ENCODE peak calls at places on chromosome 19, in ten cellular contexts. P is H1, S is body of pancreas, W is tibial nerve, H is GM12878, G is heart left ventricle, Q is HepG2, A is esophagus muscularis mucosa, K is suprapubic skin, J is testis. L is an unnamed sample. For H3K27me3, the result is how much of the 10 kb centered on the place peaks cover.

GRCh38 chr19:12092065-12092867 is 27.7 kb downstream of the ZNF844 start:
- DNase-seq in P (peak), S (peak), W (peak), H (peak), G (peak), Q (peak), A (peak), K (peak), J (peak), L (no peak)

GRCh38 chr19:7351861-7352260 is 3.1 kb downstream of the ARHGEF18 start:
- DNase-seq in P (no peak), S (no peak), W (no peak), H (no peak), G (no peak), Q (no peak), A (no peak), K (no peak), J (no peak), L (no peak)

GRCh38 chr19:23305555-23305954 is 55.4 kb upstream of the ZNF724 start:
- DNase-seq in P (no peak), S (no peak), W (no peak), H (no peak), G (no peak), Q (no peak), A (no peak), K (no peak), J (no peak), L (no peak)

GRCh38 chr19:15427350-15427700 is 8.5 kb upstream of the AKAP8L start:
- DNase-seq in P (no peak), S (no peak), W (no peak), H (no peak), G (no peak), Q (no peak), A (no peak), K (no peak), J (no peak), L (no peak)

GRCh38 chr19:35345671-35346111 is 2.0 kb upstream of the FFAR1 start:
- DNase-seq in P (peak), S (no peak), W (no peak), H (no peak), G (no peak), Q (no peak), A (peak), K (peak), J (peak), L (no peak)

GRCh38 chr19:644363-644762 is 4.7 kb downstream of the FGF22 start:
- DNase-seq in P (no peak), S (no peak), W (no peak), H (no peak), G (no peak), Q (no peak), A (no peak), K (no peak), J (no peak), L (no peak)

GRCh38 chr19:4194353-4194752 is 11.9 kb downstream of the ANKRD24 start:
- DNase-seq in P (no peak), S (no peak), W (no peak), H (no peak), G (no peak), Q (no peak), A (no peak), K (no peak), J (no peak), L (no peak)

GRCh38 chr19:45901912-45902650 is at the start of gene MYPOP:
- DNase-seq in P (no peak), S (no peak), W (no peak), H (no peak), G (no peak), Q (no peak), A (no peak), K (no peak), J (no peak), L (no peak)

GRCh38 chr19:21474671-21475181 is 30.7 kb upstream of the ZNF429 start:
- DNase-seq in P (no peak), S (peak), W (peak), H (no peak), G (peak), Q (no peak), A (no peak), K (peak), J (peak), L (no peak)

GRCh38 chr19:7554990-7555864 is 19.7 kb downstream of the PNPLA6 start:
- DNase-seq in P (peak), S (no peak), W (no peak), H (no peak), G (no peak), Q (no peak), A (no peak), K (no peak), J (peak), L (no peak)

GRCh38 chr19:58047672-58048071 is 11.4 kb upstream of the ZNF135 start:
- DNase-seq in P (no peak), S (no peak), W (no peak), H (no peak), G (no peak), Q (no peak), A (no peak), K (no peak), J (no peak), L (no peak)

GRCh38 chr19:20078696-20079095 is 896 bp downstream of the ZNF90 start:
- DNase-seq in P (no peak), S (peak), W (no peak), H (no peak), G (peak), Q (no peak), A (no peak), K (no peak), J (peak), L (no peak)

GRCh38 chr19:50202399-50202798 is 1.0 kb upstream of the MYH14 start:
- DNase-seq in P (no peak), S (no peak), W (no peak), H (no peak), G (no peak), Q (no peak), A (no peak), K (no peak), J (no peak), L (no peak)

GRCh38 chr19:23312515-23312914 is 62.3 kb upstream of the ZNF724 start:
- DNase-seq in P (no peak), S (no peak), W (no peak), H (no peak), G (no peak), Q (no peak), A (no peak), K (no peak), J (no peak), L (no peak)

GRCh38 chr19:35549174-35549788 is 3.9 kb downstream of the TMEM147 start:
- DNase-seq in P (peak), S (peak), W (no peak), H (no peak), G (peak), Q (peak), A (no peak), K (no peak), J (peak), L (no peak)

GRCh38 chr19:40264314-40265054 is 20.7 kb downstream of the AKT2 start:
- DNase-seq in P (no peak), S (no peak), W (no peak), H (no peak), G (no peak), Q (no peak), A (no peak), K (no peak), J (no peak), L (no peak)

GRCh38 chr19:49637865-49638350 is 2.0 kb downstream of the RRAS start:
- DNase-seq in P (peak), S (peak), W (peak), H (no peak), G (peak), Q (no peak), A (peak), K (peak), J (peak), L (no peak)

GRCh38 chr19:461664-462551 is 1.1 kb upstream of the SHC2 start:
- DNase-seq in P (peak), S (peak), W (no peak), H (no peak), G (peak), Q (peak), A (no peak), K (no peak), J (peak), L (no peak)

GRCh38 chr19:6800991-6801396 is 28.5 kb downstream of the VAV1 start:
- DNase-seq in P (no peak), S (no peak), W (no peak), H (no peak), G (no peak), Q (peak), A (no peak), K (no peak), J (no peak), L (no peak)

GRCh38 chr19:46408611-46409039 is 4.7 kb downstream of the CCDC8 start:
- DNase-seq in P (no peak), S (peak), W (no peak), H (no peak), G (no peak), Q (peak), A (no peak), K (no peak), J (peak), L (no peak)

GRCh38 chr19:16585808-16586476 is 13.7 kb upstream of the SLC35E1 start:
- DNase-seq in P (no peak), S (no peak), W (no peak), H (peak), G (no peak), Q (no peak), A (no peak), K (no peak), J (no peak), L (no peak)
- TF ChIP-seq POLR2A in P (no peak), S (no peak), W (no peak), H (peak), G (no peak), Q (no peak), A (no peak), K (no peak), J (no peak), L (no peak)

DNA sequence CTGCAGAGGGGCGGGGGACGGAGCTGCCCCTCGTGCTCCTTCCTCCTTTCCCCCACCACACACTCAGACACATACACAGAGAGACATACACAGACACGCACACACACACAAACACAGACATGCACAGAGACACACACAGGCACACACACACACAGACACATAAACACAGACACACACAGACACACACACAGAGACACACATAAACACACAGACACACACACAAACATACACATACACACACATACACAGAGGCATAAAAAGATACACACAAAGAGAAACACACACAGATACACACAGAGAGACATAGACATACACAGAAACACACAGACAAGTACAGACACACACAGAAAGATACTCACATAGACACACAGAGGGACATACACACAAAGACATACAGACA is 136.0 kb downstream of the UQCRFS1 start:
- DNase-seq in P (no peak), S (no peak), W (no peak), H (no peak), G (no peak), Q (no peak), A (no peak), K (no peak), J (no peak), L (no peak)
- H3K27me3 ChIP-seq in P (under half), S (under half), W (under half), H (under half), G (under half), Q (under half), A (under half), K (under half), J (under half), L (under half)

GRCh38 chr19:2477141-2477710 is 1.3 kb downstream of the GADD45B start:
- DNase-seq in P (peak), S (peak), W (no peak), H (no peak), G (peak), Q (no peak), A (no peak), K (no peak), J (no peak), L (no peak)

GRCh38 chr19:2474232-2475017 is 1.5 kb upstream of the GADD45B start:
- DNase-seq in P (peak), S (peak), W (peak), H (no peak), G (peak), Q (peak), A (peak), K (peak), J (peak), L (no peak)

GRCh38 chr19:2475018-2475701 is 767 bp upstream of the GADD45B start:
- DNase-seq in P (peak), S (peak), W (peak), H (no peak), G (peak), Q (no peak), A (no peak), K (no peak), J (peak), L (no peak)

GRCh38 chr19:2476451-2477140 is 669 bp downstream of the GADD45B start:
- DNase-seq in P (peak), S (peak), W (no peak), H (no peak), G (peak), Q (no peak), A (no peak), K (no peak), J (peak), L (no peak)

GRCh38 chr19:2475702-2476450 is at the start of gene GADD45B:
- DNase-seq in P (peak), S (peak), W (peak), H (peak), G (peak), Q (peak), A (peak), K (peak), J (peak), L (peak)
- TF ChIP-seq CTCF in P (no peak), S (no peak), W (no peak), H (no peak), G (no peak), Q (no peak), A (no peak), K (no peak), J (no peak), L (no peak)

DNA sequence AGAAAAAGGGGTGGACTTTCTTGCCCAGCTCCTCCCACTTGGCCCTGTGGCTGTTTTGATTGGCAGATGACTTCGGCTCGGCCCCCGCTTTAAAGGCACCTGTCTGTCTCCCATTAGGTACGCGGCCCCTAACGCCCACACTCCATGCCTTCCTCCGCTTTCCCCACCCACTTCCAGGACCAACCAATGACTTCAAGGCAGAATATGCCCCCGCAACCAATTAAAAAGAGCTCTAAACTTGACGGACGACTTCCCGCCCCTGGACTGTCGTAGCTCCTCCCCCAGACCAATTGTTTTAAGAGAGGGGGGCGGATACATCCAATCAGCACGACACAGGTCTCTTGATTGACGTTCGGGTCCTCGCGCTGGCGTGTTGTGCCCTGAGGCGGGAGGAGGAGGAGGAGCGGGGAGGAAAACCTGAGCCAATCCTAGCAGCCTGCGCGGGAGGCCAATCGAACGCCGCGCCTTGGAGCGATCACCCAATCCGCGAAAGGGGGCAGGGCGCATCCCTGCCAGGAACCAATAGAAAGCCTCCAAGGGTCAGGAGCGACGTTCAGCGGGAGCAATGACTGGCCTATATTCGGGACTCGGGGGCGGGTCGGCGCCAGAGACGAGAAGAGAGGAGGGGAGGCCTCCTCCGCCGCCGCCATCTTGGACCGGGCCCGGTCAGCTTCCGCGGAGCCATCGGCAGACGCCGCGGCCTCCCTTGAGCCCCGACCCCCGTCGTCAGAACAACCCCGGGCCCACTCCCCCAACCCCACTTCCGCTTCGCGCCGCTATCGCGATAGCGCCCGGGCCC is at the start of gene CNOT3:
- DNase-seq in P (peak), S (peak), W (peak), H (peak), G (peak), Q (peak), A (peak), K (peak), J (peak), L (peak)
- TF ChIP-seq POLR2A in P (peak), S (peak), W (peak), H (peak), G (peak), Q (peak), A (peak), K (peak), J (peak), L (peak)

DNA sequence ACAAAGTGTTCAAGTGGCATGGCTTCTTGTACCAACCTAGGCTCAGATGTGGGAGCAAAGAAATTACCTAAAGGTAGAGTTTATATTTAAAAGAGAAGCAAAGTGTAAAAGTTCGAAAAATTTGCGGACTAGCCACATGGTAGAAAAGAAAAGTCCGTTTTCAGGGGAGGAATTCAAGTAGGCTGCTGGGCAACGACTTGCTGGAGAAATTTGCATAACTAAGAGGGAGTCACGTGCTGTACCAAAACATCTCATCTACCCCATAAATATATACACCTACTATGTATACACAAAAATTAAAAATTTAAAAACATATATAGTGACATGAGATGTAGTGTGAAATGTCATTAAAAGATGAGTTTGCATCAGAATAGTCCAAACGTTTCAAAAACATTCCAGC is 2.1 kb upstream of the LAIR1 start:
- DNase-seq in P (no peak), S (no peak), W (no peak), H (no peak), G (no peak), Q (no peak), A (no peak), K (no peak), J (no peak), L (no peak)
- H3K27me3 ChIP-seq in P (under half), S (under half), W (under half), H (under half), G (under half), Q (under half), A (under half), K (under half), J (under half), L (under half)

GRCh38 chr19:2335848-2336247 is 7.4 kb downstream of the SPPL2B start:
- DNase-seq in P (no peak), S (no peak), W (no peak), H (no peak), G (no peak), Q (no peak), A (no peak), K (no peak), J (no peak), L (no peak)
- TF ChIP-seq CTCF in P (no peak), S (no peak), W (no peak), H (no peak), G (no peak), Q (no peak), A (no peak), K (no peak), J (no peak), L (no peak)

DNA sequence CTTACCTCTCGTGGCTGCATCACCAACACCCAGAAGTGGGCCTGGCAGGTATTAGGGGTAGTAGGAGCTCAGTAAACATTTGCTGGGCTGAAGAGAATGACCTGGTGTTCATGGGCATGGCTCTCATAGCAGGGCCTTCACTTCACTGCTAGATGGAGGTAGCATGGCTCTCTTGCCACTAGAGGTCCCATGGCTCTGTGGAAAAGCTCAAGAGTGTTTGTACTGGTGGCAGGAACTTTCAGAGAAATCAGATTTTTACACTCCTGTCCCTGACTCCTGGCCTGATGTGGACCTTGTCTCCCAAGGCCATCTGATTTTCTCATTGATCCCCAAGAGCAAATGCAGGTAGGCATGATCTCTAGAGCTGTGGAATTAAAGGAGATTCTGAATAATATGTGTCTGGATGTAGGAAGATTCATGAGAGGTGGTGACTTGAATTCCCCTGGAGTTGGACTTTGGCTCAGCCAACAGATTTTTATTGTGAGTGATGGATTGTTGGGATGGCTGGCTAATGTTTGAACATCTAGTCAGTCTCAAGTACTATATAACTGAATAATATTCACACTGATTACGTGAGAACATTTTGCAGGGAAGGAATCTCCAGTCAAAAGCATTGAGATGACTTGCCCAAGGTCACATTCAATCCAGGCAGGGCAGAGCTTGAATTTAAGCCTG is 5.8 kb downstream of the ZNF574 start:
- DNase-seq in P (no peak), S (peak), W (no peak), H (no peak), G (no peak), Q (peak), A (no peak), K (no peak), J (peak), L (no peak)
- TF ChIP-seq POLR2A in P (peak), S (no peak), W (no peak), H (peak), G (no peak), Q (peak), A (no peak), K (no peak), J (no peak), L (no peak)

GRCh38 chr19:55264531-55264930 is 5.7 kb upstream of the PPP6R1 start:
- DNase-seq in P (no peak), S (no peak), W (no peak), H (no peak), G (no peak), Q (no peak), A (no peak), K (no peak), J (no peak), L (no peak)
- H3K27me3 ChIP-seq in P (under half), S (under half), W (under half), H (under half), G (under half), Q (under half), A (under half), K (under half), J (under half), L (under half)

DNA sequence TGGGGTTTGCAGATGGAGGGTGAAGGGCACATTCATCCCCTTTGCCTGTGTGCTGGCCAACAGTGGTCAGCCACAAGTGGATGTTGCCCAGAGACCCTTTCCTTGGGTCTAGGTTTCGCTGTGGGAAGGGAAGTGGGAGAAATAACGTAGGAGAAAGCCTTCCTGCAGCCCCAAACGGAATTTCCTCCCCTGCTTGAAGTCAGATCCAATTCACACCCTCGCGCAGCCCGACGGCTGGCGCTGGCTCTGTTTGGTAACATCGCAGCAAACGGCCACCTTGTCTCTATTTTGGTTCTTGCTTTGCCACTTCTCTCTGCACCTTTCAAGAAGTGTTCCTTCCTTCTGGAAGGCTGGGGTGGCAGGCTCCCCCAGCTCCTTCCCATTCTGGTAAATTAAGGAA is 45.4 kb downstream of the CHST8 start:
- DNase-seq in P (no peak), S (no peak), W (no peak), H (no peak), G (no peak), Q (no peak), A (no peak), K (no peak), J (no peak), L (no peak)
- TF ChIP-seq CTCF in P (no peak), S (no peak), W (no peak), H (no peak), G (no peak), Q (no peak), A (no peak), K (no peak), J (no peak), L (no peak)

DNA sequence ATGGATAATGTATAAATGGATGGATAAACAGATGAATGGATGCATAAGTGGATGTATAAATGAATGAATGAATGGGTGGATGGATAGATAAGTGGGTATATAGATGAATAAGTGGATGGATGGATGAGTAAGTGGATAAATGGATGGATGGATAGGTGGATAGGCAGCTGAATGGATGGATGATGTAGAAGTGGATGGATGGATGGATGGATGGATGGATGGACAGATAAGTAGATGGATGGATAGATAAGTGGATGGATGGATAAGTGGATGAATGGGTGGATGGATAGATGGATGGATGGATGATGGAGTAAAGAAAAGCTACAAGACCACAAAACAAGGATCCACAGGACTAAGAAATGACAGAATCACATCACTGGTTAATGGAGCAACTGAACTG is 9.0 kb upstream of the COMP start:
- DNase-seq in P (no peak), S (no peak), W (no peak), H (no peak), G (no peak), Q (no peak), A (no peak), K (no peak), J (no peak), L (no peak)
- TF ChIP-seq POLR2A in P (no peak), S (no peak), W (no peak), H (no peak), G (no peak), Q (no peak), A (no peak), K (no peak), J (no peak), L (no peak)